ENCODE peak calls at places on chromosome 3, in nine cellular contexts. One of them, this sample, is unnamed.

GRCh38 chr3:71681224-71681668 is 44.0 kb downstream of the EIF4E3 start:
- ATAC-seq in activated naive CD8-positive, alpha-beta T cell treated with anti-CD3 and anti-CD28 coated beads, Interleukin-2, amount 50 U/mL, for 24 hours: no peak
- ATAC-seq in stimulated activated naive CD8-positive, alpha-beta T cell treated with anti-CD3 and anti-CD28 coated beads, Interleukin-15, amount 100 ng/mL, for 72 hours: peak
- ATAC-seq in activated T-cell treated with anti-CD3 and anti-CD28 coated beads, Interleukin-2, amount 50 U/mL, for 72 hours: peak
- ATAC-seq in activated CD8-positive, alpha-beta memory T cell treated with anti-CD3 and anti-CD28 coated beads, Interleukin-2, amount 10 ng/mL, durations not matched to agents 7 days and 5 days: peak
- ATAC-seq in HepG2: peak
- ATAC-seq in lung: peak
- ATAC-seq in left lung: peak
- ATAC-seq in activated CD8-positive, alpha-beta T cell treated with anti-CD3 and anti-CD28 coated beads, Interleukin-2, amount 10 ng/mL, durations not matched to agents 7 days and 5 days: peak
- ATAC-seq in this sample: no peak

GRCh38 chr3:20075197-20075596 is 35.0 kb downstream of the KAT2B start:
- ATAC-seq in left lung: no peak
- ATAC-seq in activated T-cell treated with anti-CD3 and anti-CD28 coated beads, Interleukin-2, amount 50 U/mL, for 72 hours: no peak
- ATAC-seq in activated CD8-positive, alpha-beta memory T cell treated with anti-CD3 and anti-CD28 coated beads, Interleukin-2, amount 10 ng/mL, durations not matched to agents 7 days and 5 days: no peak
- ATAC-seq in lung: no peak
- ATAC-seq in stimulated activated naive CD8-positive, alpha-beta T cell treated with anti-CD3 and anti-CD28 coated beads, Interleukin-15, amount 100 ng/mL, for 72 hours: no peak
- ATAC-seq in activated CD8-positive, alpha-beta T cell treated with anti-CD3 and anti-CD28 coated beads, Interleukin-2, amount 10 ng/mL, durations not matched to agents 7 days and 5 days: no peak
- ATAC-seq in HepG2: no peak
- ATAC-seq in activated naive CD8-positive, alpha-beta T cell treated with anti-CD3 and anti-CD28 coated beads, Interleukin-2, amount 50 U/mL, for 24 hours: no peak
- ATAC-seq in this sample: no peak

GRCh38 chr3:152910211-152910610 is 75.3 kb downstream of the P2RY1 start:
- ATAC-seq in activated naive CD8-positive, alpha-beta T cell treated with anti-CD3 and anti-CD28 coated beads, Interleukin-2, amount 50 U/mL, for 24 hours: no peak
- ATAC-seq in HepG2: no peak
- ATAC-seq in lung: no peak
- ATAC-seq in activated CD8-positive, alpha-beta memory T cell treated with anti-CD3 and anti-CD28 coated beads, Interleukin-2, amount 10 ng/mL, durations not matched to agents 7 days and 5 days: no peak
- ATAC-seq in stimulated activated naive CD8-positive, alpha-beta T cell treated with anti-CD3 and anti-CD28 coated beads, Interleukin-15, amount 100 ng/mL, for 72 hours: no peak
- ATAC-seq in left lung: no peak
- ATAC-seq in activated CD8-positive, alpha-beta T cell treated with anti-CD3 and anti-CD28 coated beads, Interleukin-2, amount 10 ng/mL, durations not matched to agents 7 days and 5 days: no peak
- ATAC-seq in activated T-cell treated with anti-CD3 and anti-CD28 coated beads, Interleukin-2, amount 50 U/mL, for 72 hours: no peak
- ATAC-seq in this sample: no peak

GRCh38 chr3:11607816-11608215 is 35.9 kb downstream of the VGLL4 start:
- ATAC-seq in activated CD8-positive, alpha-beta T cell treated with anti-CD3 and anti-CD28 coated beads, Interleukin-2, amount 10 ng/mL, durations not matched to agents 7 days and 5 days: no peak
- ATAC-seq in left lung: no peak
- ATAC-seq in activated CD8-positive, alpha-beta memory T cell treated with anti-CD3 and anti-CD28 coated beads, Interleukin-2, amount 10 ng/mL, durations not matched to agents 7 days and 5 days: no peak
- ATAC-seq in activated naive CD8-positive, alpha-beta T cell treated with anti-CD3 and anti-CD28 coated beads, Interleukin-2, amount 50 U/mL, for 24 hours: peak
- ATAC-seq in stimulated activated naive CD8-positive, alpha-beta T cell treated with anti-CD3 and anti-CD28 coated beads, Interleukin-15, amount 100 ng/mL, for 72 hours: no peak
- ATAC-seq in activated T-cell treated with anti-CD3 and anti-CD28 coated beads, Interleukin-2, amount 50 U/mL, for 72 hours: no peak
- ATAC-seq in HepG2: peak
- ATAC-seq in lung: no peak
- ATAC-seq in this sample: no peak

GRCh38 chr3:46154300-46154699 is 53.8 kb downstream of the CCR1 start:
- ATAC-seq in activated CD8-positive, alpha-beta memory T cell treated with anti-CD3 and anti-CD28 coated beads, Interleukin-2, amount 10 ng/mL, durations not matched to agents 7 days and 5 days: no peak
- ATAC-seq in left lung: no peak
- ATAC-seq in stimulated activated naive CD8-positive, alpha-beta T cell treated with anti-CD3 and anti-CD28 coated beads, Interleukin-15, amount 100 ng/mL, for 72 hours: no peak
- ATAC-seq in lung: no peak
- ATAC-seq in HepG2: no peak
- ATAC-seq in activated CD8-positive, alpha-beta T cell treated with anti-CD3 and anti-CD28 coated beads, Interleukin-2, amount 10 ng/mL, durations not matched to agents 7 days and 5 days: no peak
- ATAC-seq in activated naive CD8-positive, alpha-beta T cell treated with anti-CD3 and anti-CD28 coated beads, Interleukin-2, amount 50 U/mL, for 24 hours: no peak
- ATAC-seq in activated T-cell treated with anti-CD3 and anti-CD28 coated beads, Interleukin-2, amount 50 U/mL, for 72 hours: no peak
- ATAC-seq in this sample: no peak

GRCh38 chr3:98699132-98699531 is 64.0 kb upstream of the ST3GAL6 start:
- ATAC-seq in activated T-cell treated with anti-CD3 and anti-CD28 coated beads, Interleukin-2, amount 50 U/mL, for 72 hours: no peak
- ATAC-seq in HepG2: no peak
- ATAC-seq in activated naive CD8-positive, alpha-beta T cell treated with anti-CD3 and anti-CD28 coated beads, Interleukin-2, amount 50 U/mL, for 24 hours: no peak
- ATAC-seq in activated CD8-positive, alpha-beta T cell treated with anti-CD3 and anti-CD28 coated beads, Interleukin-2, amount 10 ng/mL, durations not matched to agents 7 days and 5 days: no peak
- ATAC-seq in stimulated activated naive CD8-positive, alpha-beta T cell treated with anti-CD3 and anti-CD28 coated beads, Interleukin-15, amount 100 ng/mL, for 72 hours: no peak
- ATAC-seq in lung: no peak
- ATAC-seq in left lung: no peak
- ATAC-seq in activated CD8-positive, alpha-beta memory T cell treated with anti-CD3 and anti-CD28 coated beads, Interleukin-2, amount 10 ng/mL, durations not matched to agents 7 days and 5 days: no peak
- ATAC-seq in this sample: no peak

GRCh38 chr3:71614869-71615268 is 31.3 kb upstream of the FOXP1 start:
- ATAC-seq in activated CD8-positive, alpha-beta memory T cell treated with anti-CD3 and anti-CD28 coated beads, Interleukin-2, amount 10 ng/mL, durations not matched to agents 7 days and 5 days: no peak
- ATAC-seq in stimulated activated naive CD8-positive, alpha-beta T cell treated with anti-CD3 and anti-CD28 coated beads, Interleukin-15, amount 100 ng/mL, for 72 hours: no peak
- ATAC-seq in activated naive CD8-positive, alpha-beta T cell treated with anti-CD3 and anti-CD28 coated beads, Interleukin-2, amount 50 U/mL, for 24 hours: no peak
- ATAC-seq in left lung: no peak
- ATAC-seq in HepG2: no peak
- ATAC-seq in lung: no peak
- ATAC-seq in activated CD8-positive, alpha-beta T cell treated with anti-CD3 and anti-CD28 coated beads, Interleukin-2, amount 10 ng/mL, durations not matched to agents 7 days and 5 days: no peak
- ATAC-seq in activated T-cell treated with anti-CD3 and anti-CD28 coated beads, Interleukin-2, amount 50 U/mL, for 72 hours: no peak
- ATAC-seq in this sample: no peak

GRCh38 chr3:132286035-132286434 is 31.2 kb upstream of the ACP3 start:
- ATAC-seq in activated CD8-positive, alpha-beta memory T cell treated with anti-CD3 and anti-CD28 coated beads, Interleukin-2, amount 10 ng/mL, durations not matched to agents 7 days and 5 days: no peak
- ATAC-seq in left lung: no peak
- ATAC-seq in activated T-cell treated with anti-CD3 and anti-CD28 coated beads, Interleukin-2, amount 50 U/mL, for 72 hours: no peak
- ATAC-seq in stimulated activated naive CD8-positive, alpha-beta T cell treated with anti-CD3 and anti-CD28 coated beads, Interleukin-15, amount 100 ng/mL, for 72 hours: no peak
- ATAC-seq in activated naive CD8-positive, alpha-beta T cell treated with anti-CD3 and anti-CD28 coated beads, Interleukin-2, amount 50 U/mL, for 24 hours: no peak
- ATAC-seq in lung: no peak
- ATAC-seq in HepG2: no peak
- ATAC-seq in activated CD8-positive, alpha-beta T cell treated with anti-CD3 and anti-CD28 coated beads, Interleukin-2, amount 10 ng/mL, durations not matched to agents 7 days and 5 days: no peak
- ATAC-seq in this sample: no peak

GRCh38 chr3:17686613-17687012 is 55.8 kb downstream of the TBC1D5 start:
- ATAC-seq in activated T-cell treated with anti-CD3 and anti-CD28 coated beads, Interleukin-2, amount 50 U/mL, for 72 hours: no peak
- ATAC-seq in activated CD8-positive, alpha-beta memory T cell treated with anti-CD3 and anti-CD28 coated beads, Interleukin-2, amount 10 ng/mL, durations not matched to agents 7 days and 5 days: no peak
- ATAC-seq in activated CD8-positive, alpha-beta T cell treated with anti-CD3 and anti-CD28 coated beads, Interleukin-2, amount 10 ng/mL, durations not matched to agents 7 days and 5 days: no peak
- ATAC-seq in HepG2: peak
- ATAC-seq in activated naive CD8-positive, alpha-beta T cell treated with anti-CD3 and anti-CD28 coated beads, Interleukin-2, amount 50 U/mL, for 24 hours: no peak
- ATAC-seq in stimulated activated naive CD8-positive, alpha-beta T cell treated with anti-CD3 and anti-CD28 coated beads, Interleukin-15, amount 100 ng/mL, for 72 hours: no peak
- ATAC-seq in left lung: no peak
- ATAC-seq in lung: no peak
- ATAC-seq in this sample: no peak

GRCh38 chr3:193842029-193842782 is 249.2 kb downstream of the OPA1 start:
- ATAC-seq in left lung: peak
- ATAC-seq in activated CD8-positive, alpha-beta T cell treated with anti-CD3 and anti-CD28 coated beads, Interleukin-2, amount 10 ng/mL, durations not matched to agents 7 days and 5 days: no peak
- ATAC-seq in stimulated activated naive CD8-positive, alpha-beta T cell treated with anti-CD3 and anti-CD28 coated beads, Interleukin-15, amount 100 ng/mL, for 72 hours: no peak
- ATAC-seq in activated naive CD8-positive, alpha-beta T cell treated with anti-CD3 and anti-CD28 coated beads, Interleukin-2, amount 50 U/mL, for 24 hours: no peak
- ATAC-seq in HepG2: no peak
- ATAC-seq in activated T-cell treated with anti-CD3 and anti-CD28 coated beads, Interleukin-2, amount 50 U/mL, for 72 hours: no peak
- ATAC-seq in activated CD8-positive, alpha-beta memory T cell treated with anti-CD3 and anti-CD28 coated beads, Interleukin-2, amount 10 ng/mL, durations not matched to agents 7 days and 5 days: no peak
- ATAC-seq in lung: peak
- ATAC-seq in this sample: no peak

GRCh38 chr3:10330319-10330718 is 9.4 kb upstream of the SEC13 start:
- ATAC-seq in activated naive CD8-positive, alpha-beta T cell treated with anti-CD3 and anti-CD28 coated beads, Interleukin-2, amount 50 U/mL, for 24 hours: no peak
- ATAC-seq in HepG2: no peak
- ATAC-seq in activated T-cell treated with anti-CD3 and anti-CD28 coated beads, Interleukin-2, amount 50 U/mL, for 72 hours: no peak
- ATAC-seq in left lung: no peak
- ATAC-seq in stimulated activated naive CD8-positive, alpha-beta T cell treated with anti-CD3 and anti-CD28 coated beads, Interleukin-15, amount 100 ng/mL, for 72 hours: no peak
- ATAC-seq in lung: no peak
- ATAC-seq in activated CD8-positive, alpha-beta T cell treated with anti-CD3 and anti-CD28 coated beads, Interleukin-2, amount 10 ng/mL, durations not matched to agents 7 days and 5 days: no peak
- ATAC-seq in activated CD8-positive, alpha-beta memory T cell treated with anti-CD3 and anti-CD28 coated beads, Interleukin-2, amount 10 ng/mL, durations not matched to agents 7 days and 5 days: no peak
- ATAC-seq in this sample: no peak

GRCh38 chr3:111392911-111393351 is 149.1 kb upstream of the CD96 start:
- ATAC-seq in lung: no peak
- ATAC-seq in activated CD8-positive, alpha-beta memory T cell treated with anti-CD3 and anti-CD28 coated beads, Interleukin-2, amount 10 ng/mL, durations not matched to agents 7 days and 5 days: peak
- ATAC-seq in stimulated activated naive CD8-positive, alpha-beta T cell treated with anti-CD3 and anti-CD28 coated beads, Interleukin-15, amount 100 ng/mL, for 72 hours: peak
- ATAC-seq in activated CD8-positive, alpha-beta T cell treated with anti-CD3 and anti-CD28 coated beads, Interleukin-2, amount 10 ng/mL, durations not matched to agents 7 days and 5 days: peak
- ATAC-seq in activated T-cell treated with anti-CD3 and anti-CD28 coated beads, Interleukin-2, amount 50 U/mL, for 72 hours: peak
- ATAC-seq in activated naive CD8-positive, alpha-beta T cell treated with anti-CD3 and anti-CD28 coated beads, Interleukin-2, amount 50 U/mL, for 24 hours: peak
- ATAC-seq in left lung: no peak
- ATAC-seq in HepG2: no peak
- ATAC-seq in this sample: peak

GRCh38 chr3:52917044-52917443 is 19.7 kb upstream of the STIMATE start:
- ATAC-seq in activated T-cell treated with anti-CD3 and anti-CD28 coated beads, Interleukin-2, amount 50 U/mL, for 72 hours: no peak
- ATAC-seq in activated CD8-positive, alpha-beta memory T cell treated with anti-CD3 and anti-CD28 coated beads, Interleukin-2, amount 10 ng/mL, durations not matched to agents 7 days and 5 days: no peak
- ATAC-seq in activated naive CD8-positive, alpha-beta T cell treated with anti-CD3 and anti-CD28 coated beads, Interleukin-2, amount 50 U/mL, for 24 hours: no peak
- ATAC-seq in activated CD8-positive, alpha-beta T cell treated with anti-CD3 and anti-CD28 coated beads, Interleukin-2, amount 10 ng/mL, durations not matched to agents 7 days and 5 days: no peak
- ATAC-seq in HepG2: no peak
- ATAC-seq in left lung: no peak
- ATAC-seq in lung: no peak
- ATAC-seq in stimulated activated naive CD8-positive, alpha-beta T cell treated with anti-CD3 and anti-CD28 coated beads, Interleukin-15, amount 100 ng/mL, for 72 hours: no peak
- ATAC-seq in this sample: no peak

GRCh38 chr3:123102249-123102648 is 35.4 kb downstream of the PDIA5 start:
- ATAC-seq in HepG2: no peak
- ATAC-seq in stimulated activated naive CD8-positive, alpha-beta T cell treated with anti-CD3 and anti-CD28 coated beads, Interleukin-15, amount 100 ng/mL, for 72 hours: no peak
- ATAC-seq in lung: no peak
- ATAC-seq in activated CD8-positive, alpha-beta T cell treated with anti-CD3 and anti-CD28 coated beads, Interleukin-2, amount 10 ng/mL, durations not matched to agents 7 days and 5 days: no peak
- ATAC-seq in activated CD8-positive, alpha-beta memory T cell treated with anti-CD3 and anti-CD28 coated beads, Interleukin-2, amount 10 ng/mL, durations not matched to agents 7 days and 5 days: no peak
- ATAC-seq in activated T-cell treated with anti-CD3 and anti-CD28 coated beads, Interleukin-2, amount 50 U/mL, for 72 hours: no peak
- ATAC-seq in activated naive CD8-positive, alpha-beta T cell treated with anti-CD3 and anti-CD28 coated beads, Interleukin-2, amount 50 U/mL, for 24 hours: no peak
- ATAC-seq in left lung: no peak
- ATAC-seq in this sample: no peak

GRCh38 chr3:132517311-132517710 is 79.8 kb upstream of the ACKR4 start:
- ATAC-seq in lung: no peak
- ATAC-seq in activated T-cell treated with anti-CD3 and anti-CD28 coated beads, Interleukin-2, amount 50 U/mL, for 72 hours: peak
- ATAC-seq in activated CD8-positive, alpha-beta memory T cell treated with anti-CD3 and anti-CD28 coated beads, Interleukin-2, amount 10 ng/mL, durations not matched to agents 7 days and 5 days: no peak
- ATAC-seq in left lung: no peak
- ATAC-seq in HepG2: no peak
- ATAC-seq in activated CD8-positive, alpha-beta T cell treated with anti-CD3 and anti-CD28 coated beads, Interleukin-2, amount 10 ng/mL, durations not matched to agents 7 days and 5 days: no peak
- ATAC-seq in stimulated activated naive CD8-positive, alpha-beta T cell treated with anti-CD3 and anti-CD28 coated beads, Interleukin-15, amount 100 ng/mL, for 72 hours: peak
- ATAC-seq in activated naive CD8-positive, alpha-beta T cell treated with anti-CD3 and anti-CD28 coated beads, Interleukin-2, amount 50 U/mL, for 24 hours: peak
- ATAC-seq in this sample: no peak

GRCh38 chr3:55597638-55598037 is 110.5 kb upstream of the WNT5A start:
- ATAC-seq in HepG2: no peak
- ATAC-seq in lung: no peak
- ATAC-seq in activated naive CD8-positive, alpha-beta T cell treated with anti-CD3 and anti-CD28 coated beads, Interleukin-2, amount 50 U/mL, for 24 hours: no peak
- ATAC-seq in activated CD8-positive, alpha-beta memory T cell treated with anti-CD3 and anti-CD28 coated beads, Interleukin-2, amount 10 ng/mL, durations not matched to agents 7 days and 5 days: no peak
- ATAC-seq in activated CD8-positive, alpha-beta T cell treated with anti-CD3 and anti-CD28 coated beads, Interleukin-2, amount 10 ng/mL, durations not matched to agents 7 days and 5 days: no peak
- ATAC-seq in left lung: no peak
- ATAC-seq in stimulated activated naive CD8-positive, alpha-beta T cell treated with anti-CD3 and anti-CD28 coated beads, Interleukin-15, amount 100 ng/mL, for 72 hours: no peak
- ATAC-seq in activated T-cell treated with anti-CD3 and anti-CD28 coated beads, Interleukin-2, amount 50 U/mL, for 72 hours: no peak
- ATAC-seq in this sample: no peak

GRCh38 chr3:55615694-55616310 is 128.7 kb upstream of the WNT5A start:
- ATAC-seq in activated T-cell treated with anti-CD3 and anti-CD28 coated beads, Interleukin-2, amount 50 U/mL, for 72 hours: no peak
- ATAC-seq in stimulated activated naive CD8-positive, alpha-beta T cell treated with anti-CD3 and anti-CD28 coated beads, Interleukin-15, amount 100 ng/mL, for 72 hours: no peak
- ATAC-seq in activated CD8-positive, alpha-beta memory T cell treated with anti-CD3 and anti-CD28 coated beads, Interleukin-2, amount 10 ng/mL, durations not matched to agents 7 days and 5 days: no peak
- ATAC-seq in HepG2: no peak
- ATAC-seq in activated CD8-positive, alpha-beta T cell treated with anti-CD3 and anti-CD28 coated beads, Interleukin-2, amount 10 ng/mL, durations not matched to agents 7 days and 5 days: no peak
- ATAC-seq in activated naive CD8-positive, alpha-beta T cell treated with anti-CD3 and anti-CD28 coated beads, Interleukin-2, amount 50 U/mL, for 24 hours: no peak
- ATAC-seq in lung: peak
- ATAC-seq in left lung: peak
- ATAC-seq in this sample: no peak

GRCh38 chr3:124653788-124654469 is 76.3 kb upstream of the UMPS start:
- ATAC-seq in activated CD8-positive, alpha-beta memory T cell treated with anti-CD3 and anti-CD28 coated beads, Interleukin-2, amount 10 ng/mL, durations not matched to agents 7 days and 5 days: no peak
- ATAC-seq in left lung: no peak
- ATAC-seq in activated T-cell treated with anti-CD3 and anti-CD28 coated beads, Interleukin-2, amount 50 U/mL, for 72 hours: no peak
- ATAC-seq in activated naive CD8-positive, alpha-beta T cell treated with anti-CD3 and anti-CD28 coated beads, Interleukin-2, amount 50 U/mL, for 24 hours: no peak
- ATAC-seq in activated CD8-positive, alpha-beta T cell treated with anti-CD3 and anti-CD28 coated beads, Interleukin-2, amount 10 ng/mL, durations not matched to agents 7 days and 5 days: no peak
- ATAC-seq in HepG2: peak
- ATAC-seq in stimulated activated naive CD8-positive, alpha-beta T cell treated with anti-CD3 and anti-CD28 coated beads, Interleukin-15, amount 100 ng/mL, for 72 hours: no peak
- ATAC-seq in lung: no peak
- ATAC-seq in this sample: no peak

GRCh38 chr3:124275421-124275820 is 283.5 kb upstream of the ROPN1 start:
- ATAC-seq in activated CD8-positive, alpha-beta memory T cell treated with anti-CD3 and anti-CD28 coated beads, Interleukin-2, amount 10 ng/mL, durations not matched to agents 7 days and 5 days: no peak
- ATAC-seq in activated naive CD8-positive, alpha-beta T cell treated with anti-CD3 and anti-CD28 coated beads, Interleukin-2, amount 50 U/mL, for 24 hours: no peak
- ATAC-seq in stimulated activated naive CD8-positive, alpha-beta T cell treated with anti-CD3 and anti-CD28 coated beads, Interleukin-15, amount 100 ng/mL, for 72 hours: no peak
- ATAC-seq in lung: no peak
- ATAC-seq in activated T-cell treated with anti-CD3 and anti-CD28 coated beads, Interleukin-2, amount 50 U/mL, for 72 hours: no peak
- ATAC-seq in activated CD8-positive, alpha-beta T cell treated with anti-CD3 and anti-CD28 coated beads, Interleukin-2, amount 10 ng/mL, durations not matched to agents 7 days and 5 days: no peak
- ATAC-seq in left lung: no peak
- ATAC-seq in HepG2: no peak
- ATAC-seq in this sample: no peak

GRCh38 chr3:20396335-20396734 is 210.3 kb upstream of the SGO1 start:
- ATAC-seq in activated T-cell treated with anti-CD3 and anti-CD28 coated beads, Interleukin-2, amount 50 U/mL, for 72 hours: no peak
- ATAC-seq in HepG2: no peak
- ATAC-seq in left lung: no peak
- ATAC-seq in lung: no peak
- ATAC-seq in activated CD8-positive, alpha-beta memory T cell treated with anti-CD3 and anti-CD28 coated beads, Interleukin-2, amount 10 ng/mL, durations not matched to agents 7 days and 5 days: no peak
- ATAC-seq in activated naive CD8-positive, alpha-beta T cell treated with anti-CD3 and anti-CD28 coated beads, Interleukin-2, amount 50 U/mL, for 24 hours: no peak
- ATAC-seq in stimulated activated naive CD8-positive, alpha-beta T cell treated with anti-CD3 and anti-CD28 coated beads, Interleukin-15, amount 100 ng/mL, for 72 hours: no peak
- ATAC-seq in activated CD8-positive, alpha-beta T cell treated with anti-CD3 and anti-CD28 coated beads, Interleukin-2, amount 10 ng/mL, durations not matched to agents 7 days and 5 days: no peak
- ATAC-seq in this sample: no peak

GRCh38 chr3:183924543-183924942 is 39.9 kb upstream of the PARL start:
- ATAC-seq in lung: no peak
- ATAC-seq in stimulated activated naive CD8-positive, alpha-beta T cell treated with anti-CD3 and anti-CD28 coated beads, Interleukin-15, amount 100 ng/mL, for 72 hours: no peak
- ATAC-seq in activated CD8-positive, alpha-beta memory T cell treated with anti-CD3 and anti-CD28 coated beads, Interleukin-2, amount 10 ng/mL, durations not matched to agents 7 days and 5 days: no peak
- ATAC-seq in HepG2: no peak
- ATAC-seq in activated naive CD8-positive, alpha-beta T cell treated with anti-CD3 and anti-CD28 coated beads, Interleukin-2, amount 50 U/mL, for 24 hours: no peak
- ATAC-seq in activated T-cell treated with anti-CD3 and anti-CD28 coated beads, Interleukin-2, amount 50 U/mL, for 72 hours: no peak
- ATAC-seq in left lung: no peak
- ATAC-seq in activated CD8-positive, alpha-beta T cell treated with anti-CD3 and anti-CD28 coated beads, Interleukin-2, amount 10 ng/mL, durations not matched to agents 7 days and 5 days: no peak
- ATAC-seq in this sample: no peak